ENCODE peak calls at places on chromosomes 7 and 10, in eight cellular contexts. C is NCI-H524 treated with DMSO at 0.1 percent for 48 hours; X is activated CD4-positive, CD25-positive, alpha-beta regulatory T cell treated with anti-CD3 and anti-CD28 coated beads, Interleukin-2, amount 50 U/mL, for 72 hours; Z is cardiac muscle cell; Y is NCI-H1694 treated with DMSO at 0.1 percent for 48 hours; E is T-helper 1 cell; V is dorsolateral prefrontal cortex; S is A172. G is an unnamed sample.

GRCh38 chr10:77763453-77764430 is 126.1 kb upstream of the KCNMA1 start:
- DNase-seq in C (no peak), X (no peak), Z (no peak), Y (no peak), E (no peak), V (no peak), S (no peak), G (no peak)

GRCh38 chr10:605632-606325 is 83.7 kb downstream of the DIP2C start:
- DNase-seq in C (no peak), X (no peak), Z (no peak), Y (no peak), E (no peak), V (no peak), S (no peak), G (no peak)

GRCh38 chr10:122850705-122851640 is 5.3 kb upstream of the CUZD1 start:
- DNase-seq in C (no peak), X (no peak), Z (peak; percentile 49), Y (no peak), E (no peak), V (no peak), S (no peak), G (no peak)

GRCh38 chr10:74738985-74739567 is 87.3 kb upstream of the KAT6B start:
- DNase-seq in C (no peak), X (no peak), Z (peak; percentile 51), Y (no peak), E (no peak), V (no peak), S (no peak), G (peak; percentile 71)

GRCh38 chr10:127148066-127148932 is 48.1 kb downstream of the INSYN2A start:
- DNase-seq in C (no peak), X (no peak), Z (peak; percentile 84), Y (no peak), E (no peak), V (no peak), S (peak; percentile 81), G (no peak)

GRCh38 chr7:96233528-96234154 is 88.3 kb downstream of the SLC25A13 start:
- DNase-seq in C (no peak), X (no peak), Z (no peak), Y (no peak), E (no peak), V (no peak), S (no peak), G (no peak)

GRCh38 chr10:83764681-83765080 is 374.6 kb upstream of the GHITM start:
- DNase-seq in C (no peak), X (no peak), Z (peak; percentile 65), Y (no peak), E (no peak), V (no peak), S (peak; percentile 85), G (no peak)

GRCh38 chr7:45435846-45436245 is 138.3 kb upstream of the ADCY1 start:
- DNase-seq in C (no peak), X (no peak), Z (peak; percentile 88), Y (no peak), E (no peak), V (no peak), S (peak; percentile 94), G (no peak)

GRCh38 chr10:88926484-88927249 is 25.9 kb downstream of the ACTA2 start:
- DNase-seq in C (no peak), X (no peak), Z (peak; percentile 96), Y (peak; percentile 15), E (no peak), V (no peak), S (no peak), G (no peak)

GRCh38 chr10:58618158-58618676 is 105.5 kb downstream of the BICC1 start:
- DNase-seq in C (no peak), X (no peak), Z (no peak), Y (no peak), E (no peak), V (no peak), S (no peak), G (no peak)

GRCh38 chr10:101771380-101771779 is 4.5 kb downstream of the FGF8 start:
- DNase-seq in C (no peak), X (no peak), Z (no peak), Y (no peak), E (no peak), V (no peak), S (no peak), G (no peak)

GRCh38 chr7:46633816-46634215 is 712.7 kb upstream of the IGFBP3 start:
- DNase-seq in C (no peak), X (no peak), Z (peak; percentile 7), Y (no peak), E (no peak), V (no peak), S (no peak), G (no peak)

GRCh38 chr10:129744134-129744895 is 219.8 kb downstream of the EBF3 start:
- DNase-seq in C (no peak), X (no peak), Z (no peak), Y (no peak), E (no peak), V (peak; percentile 17), S (no peak), G (no peak)

GRCh38 chr7:100822236-100823139 is 4.8 kb downstream of the EPHB4 start:
- DNase-seq in C (no peak), X (no peak), Z (no peak), Y (no peak), E (no peak), V (no peak), S (no peak), G (no peak)

GRCh38 chr10:100912013-100912608 is 652 bp upstream of the SLF2 start:
- DNase-seq in C (no peak), X (no peak), Z (peak; percentile 72), Y (no peak), E (no peak), V (no peak), S (peak; percentile 14), G (no peak)

GRCh38 chr10:119416855-119417254 is 125.7 kb downstream of the RGS10 start:
- DNase-seq in C (peak; percentile 3), X (peak; percentile 61), Z (peak; percentile 69), Y (peak; percentile 12), E (peak; percentile 56), V (peak; percentile 67), S (peak; percentile 68), G (no peak)

G was measured in natural killer cell treated with Interleukin-12 subunit alpha and Interleukin-12 subunit beta and Interleukin-15 and Interleukin-18, amount 100 ng/mL, for 72 hours.